ENCODE peak calls at places on chromosomes 2 and 18, in six cellular contexts. P is adrenal gland, S is WERI-Rb-1, T is brain microvascular endothelial cell, R is endothelial cell of umbilical vein, Z is keratinocyte. O is an unnamed sample.

GRCh38 chr2:16656784-16657391 is 8.7 kb downstream of the CYRIA start:
- DNase-seq in P (peak), S (no peak), T (peak), R (no peak), Z (no peak), O (no peak)

GRCh38 chr2:12424820-12425219 is 291.9 kb upstream of the TRIB2 start:
- DNase-seq in P (no peak), S (no peak), T (no peak), R (no peak), Z (no peak), O (no peak)

GRCh38 chr18:52486052-52486451 is 146.1 kb downstream of the DCC start:
- DNase-seq in P (no peak), S (no peak), T (no peak), R (no peak), Z (no peak), O (no peak)

GRCh38 chr18:48834421-48835011 is 116.2 kb downstream of the SMAD7 start:
- DNase-seq in P (peak), S (no peak), T (peak), R (peak), Z (peak), O (peak)

GRCh38 chr2:27262379-27263286 is at the start of gene SLC30A3:
- DNase-seq in P (peak), S (peak), T (no peak), R (peak), Z (no peak), O (peak)

GRCh38 chr18:12891561-12891960 is 7.5 kb upstream of the PTPN2 start:
- DNase-seq in P (no peak), S (no peak), T (no peak), R (no peak), Z (no peak), O (no peak)

GRCh38 chr2:16171425-16171920 is 231.1 kb downstream of the MYCN start:
- DNase-seq in P (no peak), S (no peak), T (no peak), R (no peak), Z (no peak), O (no peak)

GRCh38 chr2:37774976-37775907 is 103.8 kb upstream of the CDC42EP3 start:
- DNase-seq in P (no peak), S (no peak), T (no peak), R (peak), Z (no peak), O (no peak)

GRCh38 chr2:112684415-112684775 is 36.4 kb upstream of the NT5DC4 start:
- DNase-seq in P (no peak), S (no peak), T (no peak), R (no peak), Z (no peak), O (no peak)

GRCh38 chr18:69968073-69968472 is 20.4 kb upstream of the CD226 start:
- DNase-seq in P (peak), S (no peak), T (no peak), R (no peak), Z (no peak), O (no peak)

GRCh38 chr2:19868705-19869550 is 32.9 kb downstream of the TTC32 start:
- DNase-seq in P (peak), S (no peak), T (no peak), R (no peak), Z (no peak), O (peak)

GRCh38 chr2:24873619-24874018 is 46.4 kb downstream of the ADCY3 start:
- DNase-seq in P (peak), S (no peak), T (no peak), R (no peak), Z (no peak), O (no peak)
- H3K27ac ChIP-seq in P (no peak), S (no peak), T (no peak), R (no peak), Z (no peak), O (no peak)

GRCh38 chr2:197240018-197240712 is 70.4 kb downstream of the ANKRD44 start:
- DNase-seq in P (no peak), S (no peak), T (no peak), R (no peak), Z (no peak), O (peak)
- H3K27ac ChIP-seq in P (no peak), S (no peak), T (no peak), R (no peak), Z (no peak), O (peak)

GRCh38 chr2:109364212-109364611 is 235.2 kb downstream of the SH3RF3 start:
- DNase-seq in P (no peak), S (no peak), T (no peak), R (no peak), Z (no peak), O (no peak)
- H3K27ac ChIP-seq in P (no peak), S (no peak), T (no peak), R (no peak), Z (no peak), O (no peak)

GRCh38 chr2:128494640-128495321 is 176.1 kb upstream of the HS6ST1 start:
- DNase-seq in P (peak), S (no peak), T (no peak), R (peak), Z (no peak), O (no peak)
- H3K27ac ChIP-seq in P (peak), S (no peak), T (no peak), R (no peak), Z (no peak), O (no peak)

DNA sequence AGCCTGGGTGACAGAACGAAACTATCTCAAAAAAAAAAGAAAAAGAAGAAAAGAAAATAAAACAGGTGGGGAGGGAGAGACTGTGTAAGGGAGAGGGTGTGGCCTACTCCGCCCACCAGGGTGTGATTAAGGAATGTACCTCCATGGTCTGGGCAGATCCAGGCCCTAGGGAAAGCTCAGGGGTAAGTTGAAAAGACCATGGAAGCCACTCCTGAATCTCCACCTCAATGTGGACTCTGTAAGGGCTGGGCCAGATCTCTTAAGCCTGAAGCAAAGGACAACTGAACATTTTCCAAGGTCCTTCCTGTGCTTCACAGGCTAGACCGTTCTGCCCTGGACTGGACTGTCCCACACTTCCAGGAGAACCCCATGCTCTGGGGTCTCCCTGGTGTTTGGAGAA is 9.7 kb upstream of the ATG16L1 start:
- DNase-seq in P (no peak), S (no peak), T (no peak), R (no peak), Z (no peak), O (no peak)
- H3K27ac ChIP-seq in P (no peak), S (no peak), T (no peak), R (no peak), Z (no peak), O (no peak)

GRCh38 chr18:23614891-23615290 is 28.6 kb upstream of the NPC1 start:
- DNase-seq in P (peak), S (no peak), T (no peak), R (no peak), Z (no peak), O (no peak)
- H3K27ac ChIP-seq in P (peak), S (no peak), T (no peak), R (no peak), Z (no peak), O (no peak)

GRCh38 chr2:68362069-68362468 is 3.0 kb upstream of the PLEK start:
- DNase-seq in P (peak), S (peak), T (peak), R (peak), Z (peak), O (peak)
- H3K27ac ChIP-seq in P (no peak), S (no peak), T (no peak), R (no peak), Z (no peak), O (no peak)

GRCh38 chr2:46482490-46482889 is 3.1 kb downstream of the TMEM247 start:
- DNase-seq in P (no peak), S (no peak), T (no peak), R (no peak), Z (no peak), O (no peak)
- H3K27ac ChIP-seq in P (no peak), S (no peak), T (no peak), R (no peak), Z (no peak), O (no peak)

GRCh38 chr2:134583462-134583861 is 135.3 kb downstream of the TMEM163 start:
- DNase-seq in P (no peak), S (no peak), T (no peak), R (no peak), Z (no peak), O (no peak)
- H3K27ac ChIP-seq in P (no peak), S (no peak), T (no peak), R (no peak), Z (no peak), O (no peak)

O was measured in CD4-positive, alpha-beta T cell.